ENCODE peak calls at places on chromosomes 12 and 14, in ten cellular contexts. One of them, this sample, is unnamed.

GRCh38 chr12:102454808-102455760 is 25.3 kb downstream of the IGF1 start:
- DNase-seq in CD8-positive, alpha-beta memory T cell: no peak
- DNase-seq in coronary artery: no peak
- DNase-seq in fibroblast of pulmonary artery: peak
- DNase-seq in heart right ventricle: no peak
- DNase-seq in upper lobe of right lung: no peak
- DNase-seq in MG63: no peak
- DNase-seq in small intestine: no peak
- DNase-seq in fibroblast of mammary gland: peak
- DNase-seq in colonic mucosa: no peak
- DNase-seq in this sample: no peak

GRCh38 chr14:89442280-89442679 is 25.2 kb upstream of the FOXN3 start:
- DNase-seq in upper lobe of right lung: no peak
- DNase-seq in MG63: no peak
- DNase-seq in CD8-positive, alpha-beta memory T cell: no peak
- DNase-seq in coronary artery: no peak
- DNase-seq in heart right ventricle: no peak
- DNase-seq in fibroblast of pulmonary artery: no peak
- DNase-seq in small intestine: no peak
- DNase-seq in fibroblast of mammary gland: no peak
- DNase-seq in colonic mucosa: no peak
- DNase-seq in this sample: no peak

GRCh38 chr14:86777950-86778602 is 1214.9 kb downstream of the GALC start:
- DNase-seq in upper lobe of right lung: no peak
- DNase-seq in CD8-positive, alpha-beta memory T cell: no peak
- DNase-seq in MG63: no peak
- DNase-seq in heart right ventricle: no peak
- DNase-seq in fibroblast of mammary gland: peak
- DNase-seq in colonic mucosa: no peak
- DNase-seq in fibroblast of pulmonary artery: peak
- DNase-seq in coronary artery: no peak
- DNase-seq in small intestine: no peak
- DNase-seq in this sample: peak

GRCh38 chr14:53840444-53840843 is 116.2 kb downstream of the BMP4 start:
- DNase-seq in MG63: no peak
- DNase-seq in heart right ventricle: no peak
- DNase-seq in coronary artery: no peak
- DNase-seq in colonic mucosa: no peak
- DNase-seq in upper lobe of right lung: no peak
- DNase-seq in CD8-positive, alpha-beta memory T cell: no peak
- DNase-seq in small intestine: peak
- DNase-seq in fibroblast of mammary gland: no peak
- DNase-seq in fibroblast of pulmonary artery: peak
- DNase-seq in this sample: no peak

GRCh38 chr14:39376671-39377403 is 55.4 kb downstream of the FBXO33 start:
- DNase-seq in fibroblast of pulmonary artery: peak
- DNase-seq in CD8-positive, alpha-beta memory T cell: no peak
- DNase-seq in small intestine: peak
- DNase-seq in upper lobe of right lung: no peak
- DNase-seq in coronary artery: no peak
- DNase-seq in heart right ventricle: no peak
- DNase-seq in fibroblast of mammary gland: peak
- DNase-seq in colonic mucosa: no peak
- DNase-seq in MG63: no peak
- DNase-seq in this sample: no peak

GRCh38 chr12:118058881-118059644 is 1.9 kb downstream of the WSB2 start:
- DNase-seq in upper lobe of right lung: no peak
- DNase-seq in MG63: peak
- DNase-seq in fibroblast of mammary gland: peak
- DNase-seq in coronary artery: no peak
- DNase-seq in fibroblast of pulmonary artery: peak
- DNase-seq in heart right ventricle: no peak
- DNase-seq in colonic mucosa: no peak
- DNase-seq in small intestine: no peak
- DNase-seq in CD8-positive, alpha-beta memory T cell: no peak
- DNase-seq in this sample: no peak

GRCh38 chr12:70576341-70577282 is 60.6 kb downstream of the PTPRB start:
- DNase-seq in heart right ventricle: no peak
- DNase-seq in upper lobe of right lung: no peak
- DNase-seq in coronary artery: no peak
- DNase-seq in MG63: no peak
- DNase-seq in CD8-positive, alpha-beta memory T cell: no peak
- DNase-seq in fibroblast of pulmonary artery: peak
- DNase-seq in fibroblast of mammary gland: peak
- DNase-seq in small intestine: peak
- DNase-seq in colonic mucosa: no peak
- DNase-seq in this sample: peak

GRCh38 chr14:54695196-54695595 is 128.3 kb downstream of the SAMD4A start:
- DNase-seq in coronary artery: no peak
- DNase-seq in small intestine: no peak
- DNase-seq in heart right ventricle: no peak
- DNase-seq in colonic mucosa: no peak
- DNase-seq in fibroblast of pulmonary artery: no peak
- DNase-seq in MG63: no peak
- DNase-seq in CD8-positive, alpha-beta memory T cell: no peak
- DNase-seq in upper lobe of right lung: no peak
- DNase-seq in fibroblast of mammary gland: no peak
- DNase-seq in this sample: no peak

GRCh38 chr14:58026219-58026618 is 125.8 kb downstream of the ARMH4 start:
- DNase-seq in small intestine: no peak
- DNase-seq in colonic mucosa: no peak
- DNase-seq in fibroblast of pulmonary artery: no peak
- DNase-seq in MG63: no peak
- DNase-seq in upper lobe of right lung: no peak
- DNase-seq in fibroblast of mammary gland: no peak
- DNase-seq in heart right ventricle: no peak
- DNase-seq in CD8-positive, alpha-beta memory T cell: no peak
- DNase-seq in coronary artery: no peak
- DNase-seq in this sample: no peak

GRCh38 chr14:59438148-59438766 is 26.9 kb downstream of the GPR135 start:
- DNase-seq in CD8-positive, alpha-beta memory T cell: no peak
- DNase-seq in heart right ventricle: no peak
- DNase-seq in small intestine: no peak
- DNase-seq in fibroblast of pulmonary artery: peak
- DNase-seq in colonic mucosa: no peak
- DNase-seq in upper lobe of right lung: no peak
- DNase-seq in MG63: peak
- DNase-seq in coronary artery: no peak
- DNase-seq in fibroblast of mammary gland: peak
- DNase-seq in this sample: peak

GRCh38 chr12:122473543-122474323 is 27.0 kb downstream of the ZCCHC8 start:
- DNase-seq in CD8-positive, alpha-beta memory T cell: no peak
- DNase-seq in coronary artery: no peak
- DNase-seq in fibroblast of pulmonary artery: peak
- DNase-seq in small intestine: no peak
- DNase-seq in upper lobe of right lung: no peak
- DNase-seq in colonic mucosa: no peak
- DNase-seq in heart right ventricle: no peak
- DNase-seq in fibroblast of mammary gland: peak
- DNase-seq in MG63: no peak
- DNase-seq in this sample: no peak

GRCh38 chr12:5723071-5723470 is 222.0 kb downstream of the ANO2 start:
- DNase-seq in MG63: no peak
- DNase-seq in heart right ventricle: no peak
- DNase-seq in fibroblast of mammary gland: no peak
- DNase-seq in upper lobe of right lung: no peak
- DNase-seq in CD8-positive, alpha-beta memory T cell: no peak
- DNase-seq in small intestine: no peak
- DNase-seq in colonic mucosa: no peak
- DNase-seq in coronary artery: no peak
- DNase-seq in fibroblast of pulmonary artery: no peak
- DNase-seq in this sample: no peak

GRCh38 chr14:90397401-90398314 is 829 bp downstream of the CALM1 start:
- DNase-seq in heart right ventricle: peak
- DNase-seq in small intestine: peak
- DNase-seq in fibroblast of mammary gland: peak
- DNase-seq in CD8-positive, alpha-beta memory T cell: peak
- DNase-seq in fibroblast of pulmonary artery: peak
- DNase-seq in upper lobe of right lung: peak
- DNase-seq in colonic mucosa: peak
- DNase-seq in MG63: peak
- DNase-seq in coronary artery: peak
- DNase-seq in this sample: no peak

GRCh38 chr14:76957224-76957881 is 71.2 kb downstream of the IRF2BPL start:
- DNase-seq in fibroblast of mammary gland: no peak
- DNase-seq in colonic mucosa: no peak
- DNase-seq in upper lobe of right lung: no peak
- DNase-seq in fibroblast of pulmonary artery: no peak
- DNase-seq in MG63: peak
- DNase-seq in coronary artery: no peak
- DNase-seq in CD8-positive, alpha-beta memory T cell: no peak
- DNase-seq in small intestine: no peak
- DNase-seq in heart right ventricle: no peak
- DNase-seq in this sample: no peak

GRCh38 chr14:67940894-67941455 is 121.4 kb downstream of the RAD51B start:
- DNase-seq in CD8-positive, alpha-beta memory T cell: no peak
- DNase-seq in upper lobe of right lung: no peak
- DNase-seq in coronary artery: no peak
- DNase-seq in heart right ventricle: no peak
- DNase-seq in fibroblast of mammary gland: peak
- DNase-seq in small intestine: no peak
- DNase-seq in colonic mucosa: no peak
- DNase-seq in MG63: peak
- DNase-seq in fibroblast of pulmonary artery: peak
- DNase-seq in this sample: peak

GRCh38 chr14:25180221-25180620 is 130.3 kb upstream of the STXBP6 start:
- DNase-seq in heart right ventricle: no peak
- DNase-seq in CD8-positive, alpha-beta memory T cell: no peak
- DNase-seq in upper lobe of right lung: no peak
- DNase-seq in MG63: no peak
- DNase-seq in colonic mucosa: no peak
- DNase-seq in fibroblast of mammary gland: no peak
- DNase-seq in fibroblast of pulmonary artery: no peak
- DNase-seq in small intestine: no peak
- DNase-seq in coronary artery: no peak
- DNase-seq in this sample: no peak

GRCh38 chr14:104856869-104857860 is 7.9 kb upstream of the CEP170B start:
- DNase-seq in heart right ventricle: no peak
- DNase-seq in MG63: no peak
- DNase-seq in colonic mucosa: no peak
- DNase-seq in coronary artery: no peak
- DNase-seq in fibroblast of pulmonary artery: no peak
- DNase-seq in fibroblast of mammary gland: no peak
- DNase-seq in upper lobe of right lung: peak
- DNase-seq in CD8-positive, alpha-beta memory T cell: no peak
- DNase-seq in small intestine: no peak
- DNase-seq in this sample: no peak

GRCh38 chr12:76329163-76329562 is 19.1 kb downstream of the BBS10 start:
- DNase-seq in heart right ventricle: no peak
- DNase-seq in CD8-positive, alpha-beta memory T cell: no peak
- DNase-seq in fibroblast of pulmonary artery: peak
- DNase-seq in MG63: peak
- DNase-seq in upper lobe of right lung: no peak
- DNase-seq in small intestine: no peak
- DNase-seq in colonic mucosa: no peak
- DNase-seq in fibroblast of mammary gland: peak
- DNase-seq in coronary artery: no peak
- DNase-seq in this sample: peak

DNA sequence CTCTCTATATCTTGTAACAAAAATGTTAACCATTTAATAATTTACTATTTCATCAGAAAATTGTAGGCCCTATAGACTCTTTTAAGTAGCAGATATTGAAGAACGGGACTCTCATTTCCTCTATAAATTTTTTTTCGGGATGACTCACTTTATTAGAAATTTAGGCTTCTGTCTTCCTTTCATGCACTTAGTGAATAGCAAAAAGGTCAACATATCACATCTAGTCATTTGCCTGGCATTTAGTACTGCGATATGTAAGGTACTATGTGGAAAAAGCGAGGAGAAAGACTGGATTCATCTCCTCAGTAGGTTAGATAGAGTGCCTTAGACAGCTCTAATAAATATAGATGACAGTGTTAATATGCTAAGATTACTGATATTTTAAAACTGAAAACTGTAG is 166.3 kb upstream of the PTPRQ start:
- DNase-seq in coronary artery: no peak
- DNase-seq in small intestine: no peak
- DNase-seq in fibroblast of mammary gland: no peak
- DNase-seq in upper lobe of right lung: no peak
- DNase-seq in MG63: no peak
- DNase-seq in fibroblast of pulmonary artery: no peak
- DNase-seq in heart right ventricle: no peak
- DNase-seq in CD8-positive, alpha-beta memory T cell: no peak
- DNase-seq in colonic mucosa: no peak
- DNase-seq in this sample: no peak
- H3K4me3 ChIP-seq in coronary artery: no peak
- H3K4me3 ChIP-seq in small intestine: no peak
- H3K4me3 ChIP-seq in fibroblast of mammary gland: no peak
- H3K4me3 ChIP-seq in upper lobe of right lung: no peak
- H3K4me3 ChIP-seq in MG63: no peak
- H3K4me3 ChIP-seq in fibroblast of pulmonary artery: no peak
- H3K4me3 ChIP-seq in heart right ventricle: no peak
- H3K4me3 ChIP-seq in CD8-positive, alpha-beta memory T cell: no peak
- H3K4me3 ChIP-seq in colonic mucosa: no peak
- H3K4me3 ChIP-seq in this sample: no peak

GRCh38 chr14:23068792-23069412 is 11.6 kb upstream of the CDH24 start:
- DNase-seq in coronary artery: no peak
- DNase-seq in fibroblast of mammary gland: peak
- DNase-seq in CD8-positive, alpha-beta memory T cell: peak
- DNase-seq in MG63: peak
- DNase-seq in small intestine: peak
- DNase-seq in upper lobe of right lung: no peak
- DNase-seq in heart right ventricle: no peak
- DNase-seq in colonic mucosa: peak
- DNase-seq in fibroblast of pulmonary artery: peak
- DNase-seq in this sample: peak
- H3K4me3 ChIP-seq in coronary artery: no peak
- H3K4me3 ChIP-seq in fibroblast of mammary gland: peak
- H3K4me3 ChIP-seq in CD8-positive, alpha-beta memory T cell: no peak
- H3K4me3 ChIP-seq in MG63: no peak
- H3K4me3 ChIP-seq in small intestine: no peak
- H3K4me3 ChIP-seq in upper lobe of right lung: no peak
- H3K4me3 ChIP-seq in heart right ventricle: no peak
- H3K4me3 ChIP-seq in colonic mucosa: no peak
- H3K4me3 ChIP-seq in fibroblast of pulmonary artery: no peak
- H3K4me3 ChIP-seq in this sample: peak

DNA sequence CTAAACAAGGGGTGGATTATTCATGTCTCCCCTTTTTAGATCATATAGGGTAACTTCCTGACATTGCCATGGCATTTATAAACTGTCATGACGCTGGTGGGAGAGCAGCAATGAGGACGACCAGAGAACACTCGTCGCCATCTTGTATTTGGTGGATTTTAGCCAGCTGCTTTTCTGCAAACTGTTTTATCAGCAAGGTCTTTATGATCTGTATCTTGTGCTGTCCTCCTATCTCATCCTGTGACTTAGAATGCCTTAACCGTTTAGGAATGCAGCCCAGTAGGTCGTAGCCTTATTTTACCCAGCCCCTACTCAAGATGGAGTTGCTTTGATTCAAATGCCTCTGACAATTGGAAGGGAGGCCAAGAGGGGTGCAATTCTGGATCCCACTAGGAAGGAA is 5.8 kb upstream of the CCDC63 start:
- DNase-seq in fibroblast of mammary gland: no peak
- DNase-seq in MG63: no peak
- DNase-seq in coronary artery: no peak
- DNase-seq in upper lobe of right lung: no peak
- DNase-seq in heart right ventricle: no peak
- DNase-seq in colonic mucosa: no peak
- DNase-seq in fibroblast of pulmonary artery: no peak
- DNase-seq in CD8-positive, alpha-beta memory T cell: no peak
- DNase-seq in small intestine: no peak
- DNase-seq in this sample: no peak
- H3K4me3 ChIP-seq in fibroblast of mammary gland: no peak
- H3K4me3 ChIP-seq in MG63: no peak
- H3K4me3 ChIP-seq in coronary artery: no peak
- H3K4me3 ChIP-seq in upper lobe of right lung: no peak
- H3K4me3 ChIP-seq in heart right ventricle: no peak
- H3K4me3 ChIP-seq in colonic mucosa: no peak
- H3K4me3 ChIP-seq in fibroblast of pulmonary artery: no peak
- H3K4me3 ChIP-seq in CD8-positive, alpha-beta memory T cell: no peak
- H3K4me3 ChIP-seq in small intestine: no peak
- H3K4me3 ChIP-seq in this sample: no peak

GRCh38 chr12:51424094-51424661 is 453 bp upstream of the SLC4A8 start:
- DNase-seq in small intestine: no peak
- DNase-seq in coronary artery: no peak
- DNase-seq in heart right ventricle: no peak
- DNase-seq in CD8-positive, alpha-beta memory T cell: no peak
- DNase-seq in fibroblast of mammary gland: peak
- DNase-seq in colonic mucosa: no peak
- DNase-seq in upper lobe of right lung: no peak
- DNase-seq in fibroblast of pulmonary artery: no peak
- DNase-seq in MG63: no peak
- DNase-seq in this sample: no peak
- H3K4me3 ChIP-seq in small intestine: peak
- H3K4me3 ChIP-seq in coronary artery: peak
- H3K4me3 ChIP-seq in heart right ventricle: peak
- H3K4me3 ChIP-seq in CD8-positive, alpha-beta memory T cell: peak
- H3K4me3 ChIP-seq in fibroblast of mammary gland: no peak
- H3K4me3 ChIP-seq in colonic mucosa: peak
- H3K4me3 ChIP-seq in upper lobe of right lung: peak
- H3K4me3 ChIP-seq in fibroblast of pulmonary artery: peak
- H3K4me3 ChIP-seq in MG63: peak
- H3K4me3 ChIP-seq in this sample: peak

This sample was measured in AG04449.